ENCODE peak calls at places on chromosomes 13 and 19, in five cellular contexts. P, K, Z, Q and A are unnamed samples. For H3K4me1, the result is how much of the 10 kb centered on the place peaks cover.

GRCh38 chr19:3850320-3850972 is 18.4 kb downstream of the ZFR2 start:
- DNase-seq in P (no peak), K (no peak), Z (no peak), Q (no peak), A (no peak)

GRCh38 chr13:60326273-60326672 is 70.7 kb upstream of the TDRD3 start:
- DNase-seq in P (no peak), K (no peak), Z (no peak), Q (no peak), A (no peak)

GRCh38 chr13:45046445-45046844 is 57.1 kb downstream of the GPALPP1 start:
- DNase-seq in P (no peak), K (no peak), Z (no peak), Q (no peak), A (no peak)

GRCh38 chr13:63279136-63279535 is 1863.5 kb upstream of the PCDH20 start:
- DNase-seq in P (no peak), K (no peak), Z (no peak), Q (no peak), A (no peak)

GRCh38 chr19:29526730-29527499 is 1.1 kb downstream of the VSTM2B start:
- DNase-seq in P (no peak), K (no peak), Z (no peak), Q (no peak), A (no peak)

GRCh38 chr13:63112799-63113395 is 1697.2 kb upstream of the PCDH20 start:
- DNase-seq in P (no peak), K (no peak), Z (no peak), Q (no peak), A (no peak)

GRCh38 chr19:28234637-28235036 is 978.3 kb downstream of the UQCRFS1 start:
- DNase-seq in P (no peak), K (no peak), Z (no peak), Q (no peak), A (no peak)

GRCh38 chr13:93882086-93882651 is 597.3 kb downstream of the DCT start:
- DNase-seq in P (no peak), K (peak), Z (no peak), Q (no peak), A (no peak)

GRCh38 chr13:110640591-110641029 is 25.3 kb downstream of the NAXD start:
- DNase-seq in P (no peak), K (peak), Z (no peak), Q (no peak), A (peak)

DNA sequence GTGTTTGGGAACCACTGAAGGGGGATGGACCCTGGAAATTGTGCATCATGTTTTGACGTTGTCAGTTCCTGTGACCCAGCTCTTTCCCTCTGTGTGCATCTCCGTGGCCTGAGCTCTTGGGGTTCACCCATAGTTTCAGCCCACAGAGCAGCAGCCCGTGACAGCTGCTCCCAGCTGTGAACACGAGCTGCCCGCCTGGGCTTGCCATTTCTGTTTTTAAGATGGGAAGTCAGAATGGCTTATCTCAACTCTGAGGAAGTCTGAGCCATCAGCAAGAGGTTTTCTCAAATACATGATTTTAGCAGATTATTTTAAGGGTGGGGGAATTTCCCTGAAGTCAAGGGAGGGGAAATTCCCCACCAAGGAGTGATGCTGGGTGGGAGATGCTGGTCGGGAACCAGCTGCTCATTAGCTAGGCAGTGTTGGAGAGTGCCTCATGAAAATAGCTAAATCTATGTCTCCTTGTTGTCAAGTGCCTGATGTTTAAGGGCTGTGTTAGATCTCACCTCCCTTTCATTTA is 34.9 kb upstream of the C1QTNF9 start:
- DNase-seq in P (no peak), K (peak), Z (peak), Q (no peak), A (peak)
- H3K4me1 ChIP-seq in P (under half), K (under half), Z (under half), Q (under half), A (under half)

GRCh38 chr19:35991731-35992450 is 3.1 kb upstream of the SDHAF1 start:
- DNase-seq in P (no peak), K (no peak), Z (no peak), Q (no peak), A (no peak)

GRCh38 chr19:35996777-35997176 is 1.8 kb downstream of the SDHAF1 start:
- DNase-seq in P (no peak), K (no peak), Z (no peak), Q (no peak), A (no peak)

GRCh38 chr19:35992902-35993765 is 1.9 kb upstream of the SDHAF1 start:
- DNase-seq in P (no peak), K (no peak), Z (no peak), Q (no peak), A (no peak)

GRCh38 chr19:35995655-35995993 is 636 bp downstream of the SDHAF1 start:
- DNase-seq in P (peak), K (peak), Z (peak), Q (no peak), A (peak)

DNA sequence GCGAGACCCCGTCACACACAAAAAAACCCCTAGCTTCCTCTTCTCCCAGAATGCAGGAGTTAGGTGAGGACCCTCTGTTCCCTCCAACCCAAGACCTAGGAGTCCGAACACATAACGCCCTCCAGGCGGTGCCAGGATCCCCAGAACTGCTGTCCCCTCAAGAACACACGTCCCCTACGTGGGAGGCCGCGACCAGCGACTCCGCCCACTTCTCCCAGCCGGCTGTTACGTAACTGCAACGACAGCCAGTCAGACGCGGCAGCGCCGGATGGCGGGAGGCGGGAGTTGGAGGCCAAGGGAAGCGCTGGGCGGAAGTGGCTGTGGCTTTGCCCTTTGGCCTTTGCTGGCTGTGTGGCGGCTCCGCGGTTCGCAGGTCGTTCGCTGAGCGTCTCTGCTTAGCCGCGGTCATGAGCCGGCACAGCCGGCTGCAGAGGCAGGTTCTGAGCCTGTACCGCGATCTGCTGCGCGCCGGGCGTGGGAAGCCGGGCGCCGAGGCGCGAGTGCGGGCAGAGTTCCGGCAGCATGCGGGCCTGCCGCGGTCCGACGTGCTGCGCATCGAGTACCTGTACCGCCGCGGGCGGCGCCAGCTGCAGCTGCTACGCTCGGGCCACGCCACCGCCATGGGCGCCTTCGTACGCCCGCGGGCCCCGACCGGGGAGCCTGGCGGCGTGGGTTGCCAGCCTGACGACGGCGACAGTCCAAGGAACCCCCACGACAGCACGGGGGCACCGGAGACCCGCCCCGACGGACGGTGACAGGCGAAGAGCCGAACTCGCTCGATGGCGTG is at the start of gene SDHAF1:
- DNase-seq in P (peak), K (peak), Z (peak), Q (peak), A (peak)
- TF ChIP-seq POLR2A in P (peak), K (no peak), Z (peak), Q (peak), A (peak)

DNA sequence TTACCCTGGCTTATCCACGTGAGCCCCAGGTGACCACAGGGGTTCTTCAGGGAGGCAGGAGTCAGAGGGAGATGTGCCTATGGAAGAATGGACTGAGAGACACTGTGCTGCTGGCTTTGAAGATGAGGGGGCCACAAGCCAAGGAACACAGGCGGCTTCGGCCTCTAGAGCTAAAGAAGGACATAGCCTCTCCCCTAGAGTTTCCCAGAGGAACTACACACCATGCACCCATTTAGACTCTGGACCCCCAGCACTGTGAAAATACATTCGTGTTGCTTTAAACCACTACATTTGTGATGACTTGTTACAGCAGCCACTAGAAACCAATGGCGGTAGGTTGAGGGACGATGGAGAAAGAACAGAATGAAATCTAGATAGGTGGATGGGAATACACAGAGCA is 13.7 kb upstream of the ATF5 start:
- DNase-seq in P (no peak), K (no peak), Z (no peak), Q (no peak), A (no peak)
- TF ChIP-seq CTCF in P (no peak), K (no peak), Z (no peak), Q (no peak), A (no peak)

GRCh38 chr19:11418518-11419506 is at the start of gene RGL3:
- DNase-seq in P (no peak), K (no peak), Z (peak), Q (no peak), A (no peak)
- H3K4me1 ChIP-seq in P (under half), K (under half), Z (under half), Q (half or more), A (under half)

DNA sequence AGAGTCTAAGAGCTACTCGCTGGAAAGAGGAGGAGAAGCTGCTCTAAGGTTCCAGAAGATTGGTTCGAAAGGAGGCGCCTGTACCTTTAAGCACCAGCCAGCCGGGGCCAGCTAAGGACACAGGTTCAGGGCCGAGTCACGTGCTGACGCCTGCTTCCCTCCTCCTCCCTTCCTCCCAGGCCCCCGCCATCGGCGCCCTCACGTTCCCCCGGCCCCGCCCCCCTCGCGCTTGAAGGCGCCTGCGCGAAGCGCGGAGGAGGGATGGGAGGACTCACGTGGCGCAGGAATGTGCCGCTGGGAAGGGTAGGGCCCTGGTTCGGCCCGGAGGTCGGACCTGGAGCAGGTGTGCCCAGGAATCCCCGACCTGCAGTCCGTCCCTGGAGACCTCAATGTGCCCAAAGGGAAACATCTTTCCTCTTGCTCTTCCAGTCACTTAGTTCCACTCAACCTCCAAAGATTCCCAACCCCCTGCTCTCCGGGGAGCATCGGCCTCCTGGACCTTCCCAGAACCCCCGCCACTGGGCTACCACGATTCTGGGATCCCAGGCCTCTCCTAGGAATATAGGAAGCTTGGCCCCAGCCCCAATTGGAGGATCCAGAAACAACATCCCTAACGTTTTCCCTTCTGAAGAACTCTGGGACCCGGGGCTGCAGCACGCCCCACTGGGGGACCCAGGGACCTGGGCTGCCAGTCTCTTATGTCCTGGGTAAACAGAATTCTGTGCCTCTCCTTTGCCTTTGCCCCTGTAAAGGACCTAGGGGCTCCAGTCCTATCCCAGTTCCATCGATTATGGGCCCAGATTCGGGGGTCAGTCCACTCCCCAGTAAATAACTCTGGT is 2.5 kb downstream of the DBP start:
- DNase-seq in P (peak), K (peak), Z (peak), Q (peak), A (peak)
- TF ChIP-seq POLR2A in P (peak), K (no peak), Z (peak), Q (peak), A (peak)

DNA sequence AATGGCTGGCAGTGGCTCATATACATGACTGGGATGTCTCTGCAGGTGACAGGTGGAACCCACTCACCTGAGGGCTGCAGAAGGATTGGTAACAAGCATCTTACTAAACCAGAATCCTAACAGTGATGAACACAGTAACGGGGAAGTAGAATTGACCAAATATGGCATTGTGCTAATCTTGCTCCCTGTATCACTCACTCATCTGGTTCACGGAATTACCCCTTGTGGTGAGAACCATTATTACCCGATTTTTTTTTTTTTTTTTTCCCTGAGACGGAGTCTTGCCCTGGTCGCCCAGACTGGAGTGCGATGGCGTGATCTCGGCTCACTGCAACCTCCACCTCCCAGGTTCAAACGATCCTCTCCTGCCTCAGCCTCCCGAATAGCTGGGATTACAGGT is 69.5 kb downstream of the PTPRS start:
- DNase-seq in P (no peak), K (no peak), Z (no peak), Q (no peak), A (no peak)
- TF ChIP-seq CTCF in P (no peak), K (peak), Z (no peak), Q (no peak), A (no peak)

GRCh38 chr19:40221858-40222619 is 3.9 kb upstream of the TTC9B start:
- DNase-seq in P (peak), K (peak), Z (peak), Q (no peak), A (peak)
- H3K4me1 ChIP-seq in P (under half), K (under half), Z (under half), Q (under half), A (under half)

GRCh38 chr19:1151037-1151716 is 22.9 kb downstream of the SBNO2 start:
- DNase-seq in P (no peak), K (no peak), Z (no peak), Q (no peak), A (no peak)

GRCh38 chr19:1153891-1154730 is 20.0 kb downstream of the SBNO2 start:
- DNase-seq in P (no peak), K (no peak), Z (no peak), Q (no peak), A (no peak)

GRCh38 chr19:1150333-1151036 is 23.6 kb downstream of the SBNO2 start:
- DNase-seq in P (no peak), K (no peak), Z (no peak), Q (no peak), A (no peak)

GRCh38 chr19:1149259-1150045 is 24.6 kb downstream of the SBNO2 start:
- DNase-seq in P (no peak), K (no peak), Z (no peak), Q (no peak), A (no peak)

GRCh38 chr19:1151917-1152601 is 22.0 kb downstream of the SBNO2 start:
- DNase-seq in P (peak), K (no peak), Z (peak), Q (no peak), A (peak)
- TF ChIP-seq POLR2A in P (no peak), K (no peak), Z (no peak), Q (no peak), A (no peak)

DNA sequence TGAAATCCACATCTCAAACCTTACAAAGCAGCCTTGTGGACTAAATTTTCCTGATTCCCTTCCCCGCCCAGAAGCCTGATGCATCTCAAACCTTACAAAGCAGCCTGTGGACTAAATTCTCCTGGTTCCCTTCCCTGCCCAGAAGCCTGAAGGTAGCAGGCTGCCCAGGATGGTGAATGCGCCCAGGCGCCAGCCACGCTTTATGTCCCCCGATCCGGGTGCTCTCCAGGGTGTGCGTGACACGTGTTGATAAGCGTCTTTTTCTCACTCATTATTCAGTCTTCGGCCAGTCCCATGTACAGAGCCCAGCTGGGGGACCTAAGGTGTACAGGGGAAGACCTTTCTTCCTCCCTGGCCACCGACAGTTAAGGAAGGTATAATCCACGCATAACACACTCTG is 31.8 kb downstream of the LAMP1 start:
- DNase-seq in P (no peak), K (no peak), Z (no peak), Q (no peak), A (no peak)
- TF ChIP-seq CTCF in P (no peak), K (no peak), Z (no peak), Q (no peak), A (no peak)

GRCh38 chr19:35334064-35334753 is 5.2 kb downstream of the CD22 start:
- DNase-seq in P (no peak), K (no peak), Z (no peak), Q (no peak), A (no peak)

GRCh38 chr19:35329323-35329722 is 336 bp downstream of the CD22 start:
- DNase-seq in P (no peak), K (no peak), Z (no peak), Q (no peak), A (no peak)

GRCh38 chr19:35331551-35332214 is 2.7 kb downstream of the CD22 start:
- DNase-seq in P (no peak), K (no peak), Z (no peak), Q (no peak), A (no peak)

GRCh38 chr19:35330475-35330874 is 1.5 kb downstream of the CD22 start:
- DNase-seq in P (no peak), K (no peak), Z (no peak), Q (no peak), A (no peak)

GRCh38 chr19:35332817-35333216 is 3.8 kb downstream of the CD22 start:
- DNase-seq in P (no peak), K (no peak), Z (no peak), Q (no peak), A (no peak)
- H3K4me1 ChIP-seq in P (under half), K (under half), Z (under half), Q (under half), A (under half)